ENCODE peak calls at places on chromosomes 12 and 14, in four cellular contexts. N, W, C and L are unnamed samples.

GRCh38 chr14:50603565-50603964 is 43.6 kb downstream of the ATL1 start:
- DNase-seq in N (no peak), W (no peak), C (no peak), L (no peak)

GRCh38 chr12:31896514-31897039 is 62.6 kb upstream of the RESF1 start:
- DNase-seq in N (peak; percentile 99), W (peak; percentile 75), C (no peak), L (peak; percentile 91)

GRCh38 chr14:73728106-73729014 is 14.2 kb upstream of the PNMA1 start:
- DNase-seq in N (no peak), W (peak; percentile 83), C (peak; percentile 89), L (peak; percentile 88)

GRCh38 chr12:94812345-94812744 is 162.0 kb upstream of the TMCC3 start:
- DNase-seq in N (peak; percentile 71), W (no peak), C (no peak), L (no peak)

GRCh38 chr12:59833408-59833807 is 237.6 kb downstream of the SLC16A7 start:
- DNase-seq in N (no peak), W (no peak), C (no peak), L (no peak)

GRCh38 chr12:81683881-81684280 is 75.3 kb downstream of the PPFIA2 start:
- DNase-seq in N (no peak), W (no peak), C (no peak), L (no peak)

GRCh38 chr12:87871061-87871460 is 158.1 kb downstream of the C12orf50 start:
- DNase-seq in N (no peak), W (peak; percentile 9), C (no peak), L (no peak)

GRCh38 chr12:29562167-29562776 is 64.8 kb upstream of the OVCH1 start:
- DNase-seq in N (no peak), W (peak; percentile 98), C (no peak), L (peak; percentile 96)

GRCh38 chr14:34711169-34711568 is 3.2 kb downstream of the CFL2 start:
- DNase-seq in N (peak; percentile 50), W (peak; percentile 91), C (peak; percentile 59), L (peak; percentile 24)

DNA sequence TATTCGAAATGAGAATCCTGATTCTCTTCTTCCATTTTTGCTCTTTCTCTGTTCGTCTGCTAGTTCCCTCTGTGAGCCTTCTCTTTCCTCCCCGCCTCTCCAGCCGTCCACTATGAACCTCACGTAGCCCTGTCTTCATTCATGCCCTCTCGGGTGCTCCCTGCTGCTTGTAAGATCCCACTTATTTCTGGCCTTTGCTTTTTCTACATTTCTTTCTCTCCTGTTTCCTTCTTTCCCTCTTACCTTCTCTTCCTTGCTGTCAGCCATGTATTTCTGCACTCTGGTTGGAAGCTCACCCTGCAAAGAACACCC is 85.9 kb downstream of the SAMD4A start:
- DNase-seq in N (no peak), W (no peak), C (no peak), L (no peak)
- H2AFZ ChIP-seq in N (no peak overlapping the region), W (no peak overlapping the region), C (no peak overlapping the region), L (no peak overlapping the region)

GRCh38 chr12:65208957-65209654 is 39.7 kb downstream of the LEMD3 start:
- DNase-seq in N (no peak), W (no peak), C (peak; percentile 2), L (no peak)
- H3K4me2 ChIP-seq in N (peak overlapping the region; percentile 75), W (no peak overlapping the region), C (no peak overlapping the region), L (peak overlapping the region; percentile 85)

DNA sequence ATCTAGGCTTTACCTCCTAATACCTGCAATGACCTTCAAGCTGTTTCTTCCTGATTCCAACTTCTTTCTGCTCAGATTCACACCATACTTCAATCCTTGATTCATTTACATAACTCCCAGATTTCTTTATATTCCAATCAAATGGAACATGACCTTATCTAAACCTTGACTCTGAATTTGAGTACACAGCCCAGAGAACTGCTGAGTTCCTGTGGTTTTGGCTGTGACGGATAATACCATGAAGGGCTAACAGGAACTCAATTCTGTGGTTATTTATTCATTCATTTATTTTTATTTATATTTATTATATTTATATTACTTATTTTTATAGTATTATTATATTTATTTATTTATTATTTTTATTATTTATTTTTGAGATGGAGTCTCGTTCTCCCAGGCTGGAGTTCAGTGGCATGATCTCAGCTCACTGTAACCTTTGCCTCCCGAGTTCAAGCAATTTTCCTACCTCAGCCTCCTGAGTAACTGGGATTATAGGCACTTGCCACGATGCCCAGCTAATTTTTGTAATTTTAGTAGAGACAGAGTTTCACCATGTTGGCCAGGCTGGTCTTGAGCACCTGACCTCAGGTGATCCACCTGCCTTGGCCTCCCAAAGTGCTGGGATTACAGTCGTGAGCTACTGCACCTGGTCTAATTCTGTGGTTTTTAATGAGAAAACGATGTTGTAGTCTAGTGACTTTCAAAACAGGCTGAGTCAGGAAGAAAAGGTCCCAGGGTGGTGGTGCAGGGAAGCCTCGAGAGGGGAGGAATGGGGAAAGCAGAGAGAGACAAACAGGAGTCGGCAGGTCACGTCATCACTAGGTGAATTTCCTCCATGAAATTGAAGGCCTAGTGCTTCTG is 11.7 kb downstream of the APOLD1 start:
- DNase-seq in N (no peak), W (no peak), C (no peak), L (no peak)
- H2AFZ ChIP-seq in N (no peak overlapping the region), W (no peak overlapping the region), C (no peak overlapping the region), L (no peak overlapping the region)

DNA sequence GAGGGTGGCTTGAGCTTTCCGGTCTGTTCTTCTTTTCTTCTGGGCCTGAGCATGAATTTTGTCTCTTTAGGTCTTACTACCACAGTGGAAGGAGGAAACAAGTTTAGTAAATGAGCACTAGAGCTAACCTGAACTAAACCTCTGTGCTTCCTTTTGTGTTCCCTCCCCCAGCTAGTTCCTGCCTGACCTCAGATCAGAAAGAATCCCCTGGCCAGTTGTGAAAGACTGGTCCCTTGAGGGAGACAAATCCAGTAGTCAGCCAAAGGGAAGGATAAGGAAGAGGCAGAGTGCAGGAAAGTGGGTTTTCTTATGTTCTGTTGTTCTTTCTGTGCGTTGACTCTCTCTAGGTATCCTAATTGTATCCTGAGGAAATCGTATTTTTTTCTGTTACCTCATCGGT is 17.5 kb downstream of the ZNF664 start:
- DNase-seq in N (no peak), W (peak; percentile 77), C (no peak), L (peak; percentile 12)
- H3K4me2 ChIP-seq in N (no peak overlapping the region), W (no peak overlapping the region), C (no peak overlapping the region), L (no peak overlapping the region)

GRCh38 chr12:111482464-111482863 is 76.7 kb downstream of the SH2B3 start:
- DNase-seq in N (no peak), W (no peak), C (no peak), L (no peak)
- H2AFZ ChIP-seq in N (no peak overlapping the region), W (no peak overlapping the region), C (no peak overlapping the region), L (no peak overlapping the region)